ENCODE peak calls at places on chromosome 10, in nine cellular contexts. One of them, this sample, is unnamed.

GRCh38 chr10:20797290-20797689 is 99.8 kb downstream of the NEBL start:
- DNase-seq in M059J: no peak
- DNase-seq in IMR-90: no peak
- DNase-seq in RPMI7951: no peak
- DNase-seq in NCI-H774: no peak
- DNase-seq in ELR: no peak
- DNase-seq in OCI-LY7: no peak
- DNase-seq in activated CD8-positive, alpha-beta memory T cell treated with anti-CD3 and anti-CD28 coated beads for 4 hours: no peak
- DNase-seq in stimulated activated naive CD8-positive, alpha-beta T cell treated with anti-CD3 and anti-CD28 coated beads, Interleukin-15, Interleukin-2, amounts not matched to agents 100 U/mL and 50 U/mL, for 24 hours: no peak
- DNase-seq in this sample: no peak

GRCh38 chr10:77545585-77545984 is 92.0 kb downstream of the KCNMA1 start:
- DNase-seq in M059J: no peak
- DNase-seq in OCI-LY7: no peak
- DNase-seq in IMR-90: no peak
- DNase-seq in NCI-H774: no peak
- DNase-seq in RPMI7951: no peak
- DNase-seq in ELR: no peak
- DNase-seq in stimulated activated naive CD8-positive, alpha-beta T cell treated with anti-CD3 and anti-CD28 coated beads, Interleukin-15, Interleukin-2, amounts not matched to agents 100 U/mL and 50 U/mL, for 24 hours: no peak
- DNase-seq in activated CD8-positive, alpha-beta memory T cell treated with anti-CD3 and anti-CD28 coated beads for 4 hours: no peak
- DNase-seq in this sample: no peak

GRCh38 chr10:62380002-62380401 is 5.8 kb downstream of the ZNF365 start:
- DNase-seq in M059J: peak
- DNase-seq in activated CD8-positive, alpha-beta memory T cell treated with anti-CD3 and anti-CD28 coated beads for 4 hours: no peak
- DNase-seq in stimulated activated naive CD8-positive, alpha-beta T cell treated with anti-CD3 and anti-CD28 coated beads, Interleukin-15, Interleukin-2, amounts not matched to agents 100 U/mL and 50 U/mL, for 24 hours: no peak
- DNase-seq in OCI-LY7: no peak
- DNase-seq in IMR-90: peak
- DNase-seq in RPMI7951: peak
- DNase-seq in NCI-H774: no peak
- DNase-seq in ELR: peak
- DNase-seq in this sample: no peak

GRCh38 chr10:48358838-48359237 is 52.4 kb downstream of the MAPK8 start:
- DNase-seq in OCI-LY7: no peak
- DNase-seq in activated CD8-positive, alpha-beta memory T cell treated with anti-CD3 and anti-CD28 coated beads for 4 hours: no peak
- DNase-seq in stimulated activated naive CD8-positive, alpha-beta T cell treated with anti-CD3 and anti-CD28 coated beads, Interleukin-15, Interleukin-2, amounts not matched to agents 100 U/mL and 50 U/mL, for 24 hours: no peak
- DNase-seq in M059J: no peak
- DNase-seq in IMR-90: no peak
- DNase-seq in RPMI7951: no peak
- DNase-seq in NCI-H774: no peak
- DNase-seq in ELR: no peak
- DNase-seq in this sample: no peak

GRCh38 chr10:100043796-100044195 is 34.0 kb upstream of the DNMBP start:
- DNase-seq in IMR-90: peak
- DNase-seq in ELR: peak
- DNase-seq in activated CD8-positive, alpha-beta memory T cell treated with anti-CD3 and anti-CD28 coated beads for 4 hours: no peak
- DNase-seq in M059J: peak
- DNase-seq in OCI-LY7: no peak
- DNase-seq in stimulated activated naive CD8-positive, alpha-beta T cell treated with anti-CD3 and anti-CD28 coated beads, Interleukin-15, Interleukin-2, amounts not matched to agents 100 U/mL and 50 U/mL, for 24 hours: no peak
- DNase-seq in NCI-H774: no peak
- DNase-seq in RPMI7951: peak
- DNase-seq in this sample: no peak

GRCh38 chr10:110174201-110174600 is 33.2 kb upstream of the MXI1 start:
- DNase-seq in activated CD8-positive, alpha-beta memory T cell treated with anti-CD3 and anti-CD28 coated beads for 4 hours: no peak
- DNase-seq in M059J: no peak
- DNase-seq in NCI-H774: peak
- DNase-seq in RPMI7951: no peak
- DNase-seq in stimulated activated naive CD8-positive, alpha-beta T cell treated with anti-CD3 and anti-CD28 coated beads, Interleukin-15, Interleukin-2, amounts not matched to agents 100 U/mL and 50 U/mL, for 24 hours: no peak
- DNase-seq in ELR: no peak
- DNase-seq in IMR-90: no peak
- DNase-seq in OCI-LY7: no peak
- DNase-seq in this sample: no peak

GRCh38 chr10:28954211-28954610 is 276.9 kb downstream of the BAMBI start:
- DNase-seq in stimulated activated naive CD8-positive, alpha-beta T cell treated with anti-CD3 and anti-CD28 coated beads, Interleukin-15, Interleukin-2, amounts not matched to agents 100 U/mL and 50 U/mL, for 24 hours: no peak
- DNase-seq in activated CD8-positive, alpha-beta memory T cell treated with anti-CD3 and anti-CD28 coated beads for 4 hours: no peak
- DNase-seq in NCI-H774: no peak
- DNase-seq in ELR: no peak
- DNase-seq in IMR-90: peak
- DNase-seq in OCI-LY7: no peak
- DNase-seq in RPMI7951: no peak
- DNase-seq in M059J: no peak
- DNase-seq in this sample: no peak

GRCh38 chr10:87829986-87830732 is 12.1 kb upstream of the ATAD1 start:
- DNase-seq in IMR-90: no peak
- DNase-seq in OCI-LY7: no peak
- DNase-seq in ELR: peak
- DNase-seq in RPMI7951: no peak
- DNase-seq in stimulated activated naive CD8-positive, alpha-beta T cell treated with anti-CD3 and anti-CD28 coated beads, Interleukin-15, Interleukin-2, amounts not matched to agents 100 U/mL and 50 U/mL, for 24 hours: no peak
- DNase-seq in NCI-H774: no peak
- DNase-seq in activated CD8-positive, alpha-beta memory T cell treated with anti-CD3 and anti-CD28 coated beads for 4 hours: no peak
- DNase-seq in M059J: peak
- DNase-seq in this sample: no peak

GRCh38 chr10:64573625-64574325 is 1052.6 kb downstream of the REEP3 start:
- DNase-seq in stimulated activated naive CD8-positive, alpha-beta T cell treated with anti-CD3 and anti-CD28 coated beads, Interleukin-15, Interleukin-2, amounts not matched to agents 100 U/mL and 50 U/mL, for 24 hours: no peak
- DNase-seq in IMR-90: no peak
- DNase-seq in OCI-LY7: no peak
- DNase-seq in activated CD8-positive, alpha-beta memory T cell treated with anti-CD3 and anti-CD28 coated beads for 4 hours: no peak
- DNase-seq in RPMI7951: no peak
- DNase-seq in NCI-H774: peak
- DNase-seq in M059J: no peak
- DNase-seq in ELR: no peak
- DNase-seq in this sample: no peak

GRCh38 chr10:99357691-99358090 is 28.5 kb downstream of the CNNM1 start:
- DNase-seq in ELR: no peak
- DNase-seq in IMR-90: no peak
- DNase-seq in activated CD8-positive, alpha-beta memory T cell treated with anti-CD3 and anti-CD28 coated beads for 4 hours: no peak
- DNase-seq in NCI-H774: no peak
- DNase-seq in OCI-LY7: no peak
- DNase-seq in stimulated activated naive CD8-positive, alpha-beta T cell treated with anti-CD3 and anti-CD28 coated beads, Interleukin-15, Interleukin-2, amounts not matched to agents 100 U/mL and 50 U/mL, for 24 hours: no peak
- DNase-seq in M059J: peak
- DNase-seq in RPMI7951: no peak
- DNase-seq in this sample: no peak

This sample was measured in CD4-positive, alpha-beta memory T cell.